ENCODE peak calls at places on chromosome 11, in ten cellular contexts. One of them, this sample, is unnamed.
A peak's percentile ranks its signal among the peaks of the same experiment; 100 is the strongest.

GRCh38 chr11:118287006-118287405 is 17.5 kb upstream of the CD3E start:
- DNase-seq in small intestine: peak; percentile 63
- DNase-seq in lung: no peak
- DNase-seq in ovary: no peak
- DNase-seq in kidney: no peak
- DNase-seq in thyroid gland: no peak
- DNase-seq in Peyer's patch: no peak
- DNase-seq in neuronal stem cell: no peak
- DNase-seq in IMR-90: no peak
- DNase-seq in gastrocnemius medialis: no peak
- DNase-seq in this sample: no peak

GRCh38 chr11:94650756-94651155 is 83.6 kb downstream of the PIWIL4 start:
- DNase-seq in small intestine: no peak
- DNase-seq in lung: no peak
- DNase-seq in ovary: peak; percentile 18
- DNase-seq in kidney: peak; percentile 93
- DNase-seq in thyroid gland: peak; percentile 15
- DNase-seq in Peyer's patch: peak; percentile 46
- DNase-seq in neuronal stem cell: no peak
- DNase-seq in IMR-90: peak; percentile 69
- DNase-seq in gastrocnemius medialis: peak; percentile 43
- DNase-seq in this sample: no peak

GRCh38 chr11:97610854-97611253 is 1221.0 kb downstream of the JRKL start:
- DNase-seq in small intestine: no peak
- DNase-seq in lung: no peak
- DNase-seq in ovary: no peak
- DNase-seq in kidney: no peak
- DNase-seq in thyroid gland: no peak
- DNase-seq in Peyer's patch: no peak
- DNase-seq in neuronal stem cell: no peak
- DNase-seq in IMR-90: no peak
- DNase-seq in gastrocnemius medialis: no peak
- DNase-seq in this sample: no peak

GRCh38 chr11:71186861-71187260 is 65.5 kb downstream of the SHANK2 start:
- DNase-seq in small intestine: no peak
- DNase-seq in lung: no peak
- DNase-seq in ovary: no peak
- DNase-seq in kidney: peak; percentile 56
- DNase-seq in thyroid gland: no peak
- DNase-seq in Peyer's patch: no peak
- DNase-seq in neuronal stem cell: no peak
- DNase-seq in IMR-90: no peak
- DNase-seq in gastrocnemius medialis: no peak
- DNase-seq in this sample: no peak

GRCh38 chr11:73493838-73494598 is 103.9 kb downstream of the FAM168A start:
- DNase-seq in small intestine: no peak
- DNase-seq in lung: no peak
- DNase-seq in ovary: no peak
- DNase-seq in kidney: no peak
- DNase-seq in thyroid gland: peak; percentile 10
- DNase-seq in Peyer's patch: no peak
- DNase-seq in neuronal stem cell: peak; percentile 39
- DNase-seq in IMR-90: peak; percentile 78
- DNase-seq in gastrocnemius medialis: peak; percentile 18
- DNase-seq in this sample: no peak

GRCh38 chr11:114209904-114210303 is 86.3 kb upstream of the NNMT start:
- DNase-seq in small intestine: peak; percentile 94
- DNase-seq in lung: no peak
- DNase-seq in ovary: no peak
- DNase-seq in kidney: no peak
- DNase-seq in thyroid gland: no peak
- DNase-seq in Peyer's patch: peak; percentile 65
- DNase-seq in neuronal stem cell: peak; percentile 47
- DNase-seq in IMR-90: no peak
- DNase-seq in gastrocnemius medialis: no peak
- DNase-seq in this sample: no peak

GRCh38 chr11:105610796-105611361 is 1.0 kb downstream of the GRIA4 start:
- DNase-seq in small intestine: no peak
- DNase-seq in lung: no peak
- DNase-seq in ovary: no peak
- DNase-seq in kidney: no peak
- DNase-seq in thyroid gland: no peak
- DNase-seq in Peyer's patch: no peak
- DNase-seq in neuronal stem cell: no peak
- DNase-seq in IMR-90: no peak
- DNase-seq in gastrocnemius medialis: no peak
- DNase-seq in this sample: peak; percentile 10

GRCh38 chr11:113289341-113290187 is 24.8 kb upstream of the TTC12 start:
- DNase-seq in small intestine: peak; percentile 47
- DNase-seq in lung: peak; percentile 57
- DNase-seq in ovary: peak; percentile 42
- DNase-seq in kidney: no peak
- DNase-seq in thyroid gland: peak; percentile 62
- DNase-seq in Peyer's patch: peak; percentile 70
- DNase-seq in neuronal stem cell: peak; percentile 65
- DNase-seq in IMR-90: peak; percentile 38
- DNase-seq in gastrocnemius medialis: peak; percentile 18
- DNase-seq in this sample: peak; percentile 64

GRCh38 chr11:8604078-8604723 is 10.2 kb upstream of the STK33 start:
- DNase-seq in small intestine: peak; percentile 79
- DNase-seq in lung: peak; percentile 72
- DNase-seq in ovary: no peak
- DNase-seq in kidney: no peak
- DNase-seq in thyroid gland: peak; percentile 46
- DNase-seq in Peyer's patch: peak; percentile 79
- DNase-seq in neuronal stem cell: peak; percentile 51
- DNase-seq in IMR-90: peak; percentile 100
- DNase-seq in gastrocnemius medialis: peak; percentile 23
- DNase-seq in this sample: peak; percentile 58

GRCh38 chr11:63941901-63942300 is 3.1 kb downstream of the NAA40 start:
- DNase-seq in small intestine: no peak
- DNase-seq in lung: no peak
- DNase-seq in ovary: no peak
- DNase-seq in kidney: no peak
- DNase-seq in thyroid gland: no peak
- DNase-seq in Peyer's patch: no peak
- DNase-seq in neuronal stem cell: no peak
- DNase-seq in IMR-90: no peak
- DNase-seq in gastrocnemius medialis: no peak
- DNase-seq in this sample: no peak

GRCh38 chr11:115942043-115942442 is 437.8 kb upstream of the CADM1 start:
- DNase-seq in small intestine: no peak
- DNase-seq in lung: no peak
- DNase-seq in ovary: no peak
- DNase-seq in kidney: no peak
- DNase-seq in thyroid gland: no peak
- DNase-seq in Peyer's patch: no peak
- DNase-seq in neuronal stem cell: no peak
- DNase-seq in IMR-90: no peak
- DNase-seq in gastrocnemius medialis: no peak
- DNase-seq in this sample: no peak

GRCh38 chr11:115941044-115941443 is 436.8 kb upstream of the CADM1 start:
- DNase-seq in small intestine: no peak
- DNase-seq in lung: no peak
- DNase-seq in ovary: no peak
- DNase-seq in kidney: no peak
- DNase-seq in thyroid gland: no peak
- DNase-seq in Peyer's patch: no peak
- DNase-seq in neuronal stem cell: no peak
- DNase-seq in IMR-90: no peak
- DNase-seq in gastrocnemius medialis: no peak
- DNase-seq in this sample: no peak

GRCh38 chr11:115939104-115939503 is 434.9 kb upstream of the CADM1 start:
- DNase-seq in small intestine: no peak
- DNase-seq in lung: no peak
- DNase-seq in ovary: no peak
- DNase-seq in kidney: no peak
- DNase-seq in thyroid gland: peak; percentile 49
- DNase-seq in Peyer's patch: no peak
- DNase-seq in neuronal stem cell: no peak
- DNase-seq in IMR-90: peak; percentile 71
- DNase-seq in gastrocnemius medialis: no peak
- DNase-seq in this sample: no peak

GRCh38 chr11:115939726-115940421 is 435.7 kb upstream of the CADM1 start:
- DNase-seq in small intestine: peak; percentile 21
- DNase-seq in lung: no peak
- DNase-seq in ovary: no peak
- DNase-seq in kidney: no peak
- DNase-seq in thyroid gland: no peak
- DNase-seq in Peyer's patch: no peak
- DNase-seq in neuronal stem cell: no peak
- DNase-seq in IMR-90: no peak
- DNase-seq in gastrocnemius medialis: no peak
- DNase-seq in this sample: no peak

DNA sequence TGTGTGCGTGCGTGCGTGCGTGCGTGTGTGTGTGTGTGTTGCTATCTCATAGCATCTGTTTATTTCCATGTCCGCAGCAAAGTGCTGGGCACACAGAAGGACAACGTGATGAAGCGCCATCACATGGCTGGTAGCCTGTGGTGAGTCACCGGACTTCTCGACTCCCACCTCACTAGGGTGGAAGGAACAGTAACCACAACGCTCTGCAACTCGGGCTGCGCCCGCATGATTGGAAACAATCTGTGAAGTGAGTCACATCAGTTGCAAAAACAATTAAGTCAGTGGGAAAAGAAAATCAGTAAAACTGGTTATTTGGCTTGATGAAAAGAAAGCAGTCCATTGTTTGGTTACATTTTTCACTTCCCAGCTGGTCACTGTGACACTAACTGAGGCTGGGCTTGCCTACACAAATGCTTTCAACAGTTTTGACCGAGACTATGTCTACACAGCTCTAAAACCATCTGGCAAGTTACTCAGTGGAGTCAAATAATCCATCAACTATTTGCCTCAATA is 437.3 kb upstream of the CADM1 start:
- DNase-seq in small intestine: no peak
- DNase-seq in lung: no peak
- DNase-seq in ovary: peak; percentile 46
- DNase-seq in kidney: peak; percentile 84
- DNase-seq in thyroid gland: no peak
- DNase-seq in Peyer's patch: peak; percentile 49
- DNase-seq in neuronal stem cell: no peak
- DNase-seq in IMR-90: peak; percentile 97
- DNase-seq in gastrocnemius medialis: no peak
- DNase-seq in this sample: no peak
- H3K27ac ChIP-seq in small intestine: no peak overlapping the region
- H3K27ac ChIP-seq in lung: no peak overlapping the region
- H3K27ac ChIP-seq in ovary: no peak overlapping the region
- H3K27ac ChIP-seq in kidney: no peak overlapping the region
- H3K27ac ChIP-seq in thyroid gland: no peak overlapping the region
- H3K27ac ChIP-seq in Peyer's patch: no peak overlapping the region
- H3K27ac ChIP-seq in neuronal stem cell: no peak overlapping the region
- H3K27ac ChIP-seq in IMR-90: peak overlapping the region; percentile 12
- H3K27ac ChIP-seq in gastrocnemius medialis: no peak overlapping the region
- H3K27ac ChIP-seq in this sample: no peak overlapping the region

GRCh38 chr11:1306186-1307162 is 3.0 kb downstream of the TOLLIP start:
- DNase-seq in small intestine: no peak
- DNase-seq in lung: no peak
- DNase-seq in ovary: no peak
- DNase-seq in kidney: no peak
- DNase-seq in thyroid gland: no peak
- DNase-seq in Peyer's patch: no peak
- DNase-seq in neuronal stem cell: no peak
- DNase-seq in IMR-90: no peak
- DNase-seq in gastrocnemius medialis: no peak
- DNase-seq in this sample: no peak
- H3K36me3 ChIP-seq in small intestine: no peaks in the 10 kb centered on the region
- H3K36me3 ChIP-seq in lung: no peaks in the 10 kb centered on the region
- H3K36me3 ChIP-seq in ovary: no peaks in the 10 kb centered on the region
- H3K36me3 ChIP-seq in kidney: peaks cover 3% of the 10 kb centered on the region
- H3K36me3 ChIP-seq in thyroid gland: no peaks in the 10 kb centered on the region
- H3K36me3 ChIP-seq in Peyer's patch: no peaks in the 10 kb centered on the region
- H3K36me3 ChIP-seq in neuronal stem cell: peaks cover 2% of the 10 kb centered on the region
- H3K36me3 ChIP-seq in IMR-90: peaks cover 9% of the 10 kb centered on the region
- H3K36me3 ChIP-seq in gastrocnemius medialis: no peaks in the 10 kb centered on the region
- H3K36me3 ChIP-seq in this sample: peaks cover 25% of the 10 kb centered on the region

DNA sequence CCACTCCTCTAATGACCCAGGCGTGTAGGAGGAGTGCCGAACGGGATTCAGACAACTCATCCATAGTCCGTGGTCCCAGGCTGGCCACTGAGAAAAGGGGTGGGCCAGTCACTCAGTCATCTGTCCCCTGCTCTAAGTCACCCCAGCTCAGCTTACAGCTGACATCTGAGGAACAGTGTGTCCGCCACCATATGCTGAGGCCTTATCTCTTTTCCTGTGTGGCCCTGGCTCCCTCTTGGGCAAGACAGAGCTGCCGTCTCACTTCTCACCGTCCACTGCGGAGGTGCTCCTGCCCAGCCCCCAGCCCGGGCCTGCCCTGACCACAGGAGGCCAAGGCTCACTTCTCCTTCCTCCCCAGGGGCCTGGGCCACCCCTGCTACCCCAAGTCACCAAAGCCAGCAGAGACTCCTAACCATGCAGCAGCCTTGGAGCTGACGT is 6.8 kb downstream of the CCDC86 start:
- DNase-seq in small intestine: no peak
- DNase-seq in lung: no peak
- DNase-seq in ovary: no peak
- DNase-seq in kidney: no peak
- DNase-seq in thyroid gland: no peak
- DNase-seq in Peyer's patch: no peak
- DNase-seq in neuronal stem cell: no peak
- DNase-seq in IMR-90: no peak
- DNase-seq in gastrocnemius medialis: no peak
- DNase-seq in this sample: peak; percentile 59
- H3K27ac ChIP-seq in small intestine: no peak overlapping the region
- H3K27ac ChIP-seq in lung: no peak overlapping the region
- H3K27ac ChIP-seq in ovary: no peak overlapping the region
- H3K27ac ChIP-seq in kidney: no peak overlapping the region
- H3K27ac ChIP-seq in thyroid gland: no peak overlapping the region
- H3K27ac ChIP-seq in Peyer's patch: no peak overlapping the region
- H3K27ac ChIP-seq in neuronal stem cell: no peak overlapping the region
- H3K27ac ChIP-seq in IMR-90: no peak overlapping the region
- H3K27ac ChIP-seq in gastrocnemius medialis: peak overlapping the region; percentile 4
- H3K27ac ChIP-seq in this sample: peak overlapping the region; percentile 63

DNA sequence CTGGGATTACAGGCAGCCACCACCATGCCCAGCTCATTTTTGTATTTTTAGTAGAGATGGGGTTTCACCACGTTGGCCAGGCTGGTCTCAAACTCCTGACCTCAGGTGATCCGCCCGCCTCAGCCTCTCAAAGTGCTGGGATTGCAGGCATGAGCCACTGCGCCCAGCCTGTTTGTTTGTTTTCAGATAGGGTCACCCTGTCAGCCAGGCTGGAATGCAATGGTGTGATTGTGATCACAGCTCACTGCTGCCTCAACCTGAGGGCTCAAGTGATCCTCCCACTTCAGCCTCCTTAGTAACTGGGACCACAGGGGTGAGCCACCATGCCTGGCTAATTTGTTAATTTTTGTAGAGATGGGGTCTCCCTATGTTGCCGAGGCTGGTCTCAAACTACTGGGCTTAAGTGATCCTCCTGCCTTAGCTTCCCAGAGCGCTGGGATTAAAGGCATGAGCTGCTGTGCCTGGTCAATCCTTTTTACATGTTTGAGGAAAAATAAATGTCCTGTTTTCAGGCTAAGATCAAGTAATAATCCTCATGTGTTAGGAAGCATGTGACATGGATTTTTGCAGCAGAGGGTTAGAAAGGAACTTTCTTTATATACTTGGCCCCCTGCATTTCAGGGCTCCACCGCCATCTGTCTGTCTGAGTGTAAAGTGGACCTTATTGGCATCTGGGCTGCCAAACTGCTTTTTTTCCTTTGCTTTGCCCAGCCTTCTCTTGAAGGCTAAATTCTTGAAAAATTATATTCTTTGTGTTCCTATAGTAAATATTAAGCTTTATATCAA is 4.8 kb upstream of the SLC3A2 start:
- DNase-seq in small intestine: no peak
- DNase-seq in lung: no peak
- DNase-seq in ovary: no peak
- DNase-seq in kidney: peak; percentile 37
- DNase-seq in thyroid gland: no peak
- DNase-seq in Peyer's patch: no peak
- DNase-seq in neuronal stem cell: no peak
- DNase-seq in IMR-90: no peak
- DNase-seq in gastrocnemius medialis: no peak
- DNase-seq in this sample: no peak
- H3K36me3 ChIP-seq in small intestine: no peaks in the 10 kb centered on the region
- H3K36me3 ChIP-seq in lung: no peaks in the 10 kb centered on the region
- H3K36me3 ChIP-seq in ovary: no peaks in the 10 kb centered on the region
- H3K36me3 ChIP-seq in kidney: no peaks in the 10 kb centered on the region
- H3K36me3 ChIP-seq in thyroid gland: no peaks in the 10 kb centered on the region
- H3K36me3 ChIP-seq in Peyer's patch: no peaks in the 10 kb centered on the region
- H3K36me3 ChIP-seq in neuronal stem cell: peaks cover 13% of the 10 kb centered on the region
- H3K36me3 ChIP-seq in IMR-90: no peaks in the 10 kb centered on the region
- H3K36me3 ChIP-seq in gastrocnemius medialis: no peaks in the 10 kb centered on the region
- H3K36me3 ChIP-seq in this sample: peaks cover 87% of the 10 kb centered on the region

This sample was measured in WERI-Rb-1.